ENCODE peak calls at places on chromosome 17, in six cellular contexts. X is left ventricle myocardium inferior, U is psoas muscle, D is BJ, V is body of pancreas, R is transverse colon. Q is an unnamed sample.

GRCh38 chr17:7677388-7678067 is 9.8 kb downstream of the TP53 start:
- DNase-seq in U (no peak), X (no peak), V (no peak), D (no peak), R (no peak), Q (no peak)

GRCh38 chr17:80396680-80397387 is 18.1 kb upstream of the ENDOV start:
- DNase-seq in D (no peak), R (no peak), V (no peak), U (no peak), X (no peak), Q (no peak)

GRCh38 chr17:4566785-4567184 is 6.4 kb upstream of the GGT6 start:
- DNase-seq in D (no peak), R (peak), X (no peak), U (peak), V (peak), Q (peak)

GRCh38 chr17:45752246-45752645 is 31.9 kb upstream of the CRHR1 start:
- DNase-seq in U (no peak), D (no peak), X (no peak), V (no peak), R (no peak), Q (no peak)

GRCh38 chr17:8001976-8002645 is at the start of gene GUCY2D:
- DNase-seq in V (no peak), X (no peak), R (peak), D (no peak), U (no peak), Q (no peak)

GRCh38 chr17:1090454-1091189 is 89.2 kb downstream of the ABR start:
- DNase-seq in D (no peak), X (no peak), V (no peak), R (no peak), U (no peak), Q (no peak)

GRCh38 chr17:37088913-37089312 is 140.2 kb downstream of the AATF start:
- DNase-seq in D (no peak), U (no peak), V (no peak), X (no peak), R (no peak), Q (no peak)

GRCh38 chr17:19388791-19389190 is 1.8 kb upstream of the MFAP4 start:
- DNase-seq in U (no peak), R (peak), V (no peak), D (no peak), X (no peak), Q (no peak)

GRCh38 chr17:10192963-10193362 is 5.4 kb downstream of the GAS7 start:
- DNase-seq in R (no peak), V (no peak), X (no peak), D (no peak), U (no peak), Q (no peak)

GRCh38 chr17:14784997-14785696 is 480.0 kb downstream of the PMP22 start:
- DNase-seq in R (no peak), V (no peak), U (no peak), X (no peak), D (no peak), Q (no peak)

GRCh38 chr17:81336930-81337325 is 41.8 kb upstream of the SLC38A10 start:
- DNase-seq in D (no peak), V (no peak), R (peak), X (no peak), U (peak), Q (no peak)

GRCh38 chr17:36941265-36942021 is 4.2 kb downstream of the LHX1 start:
- DNase-seq in R (no peak), V (no peak), D (no peak), U (no peak), X (no peak), Q (no peak)

DNA sequence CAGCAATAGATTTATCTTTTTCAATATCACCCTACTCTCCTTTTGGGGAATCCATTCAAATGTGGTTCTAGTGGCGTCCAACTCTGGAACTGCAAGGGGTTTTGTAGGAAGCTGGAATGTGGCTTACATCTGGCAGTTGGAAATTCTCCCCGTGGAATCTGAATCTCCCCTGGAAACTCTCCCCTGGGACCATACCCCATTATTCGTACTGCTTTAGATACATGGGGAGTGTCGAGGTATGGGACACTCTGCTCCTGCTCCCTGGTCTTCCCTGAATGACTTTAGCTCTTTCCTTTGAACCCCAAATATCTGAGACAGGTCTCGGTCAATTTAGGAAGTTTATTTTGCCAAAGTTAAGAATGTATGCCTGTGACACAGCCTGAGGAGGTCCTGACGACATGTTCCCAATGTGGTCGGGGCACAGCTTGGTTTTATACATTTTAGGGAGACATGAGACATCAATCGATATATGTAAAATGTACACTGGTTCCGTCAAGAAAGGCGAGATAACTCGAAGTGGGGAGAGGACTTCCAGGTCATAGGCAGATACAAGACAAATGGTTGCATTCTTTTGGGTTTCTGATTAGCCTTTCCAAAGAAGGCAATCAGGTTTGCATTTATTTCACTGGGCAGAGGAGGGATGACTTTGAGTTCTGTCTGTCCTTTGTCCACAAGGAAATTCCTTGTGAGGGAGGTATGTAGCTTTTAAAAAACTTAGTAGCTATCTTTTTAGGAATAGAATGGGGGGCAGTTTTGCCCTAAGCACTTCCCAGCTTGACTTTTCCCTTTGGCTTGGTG is 89.1 kb upstream of the CORO6 start:
- DNase-seq in X (no peak), U (no peak), V (no peak), R (no peak), D (no peak), Q (no peak)
- TF ChIP-seq CTCF in X (no peak), U (no peak), V (no peak), R (no peak), D (no peak), Q (no peak)

DNA sequence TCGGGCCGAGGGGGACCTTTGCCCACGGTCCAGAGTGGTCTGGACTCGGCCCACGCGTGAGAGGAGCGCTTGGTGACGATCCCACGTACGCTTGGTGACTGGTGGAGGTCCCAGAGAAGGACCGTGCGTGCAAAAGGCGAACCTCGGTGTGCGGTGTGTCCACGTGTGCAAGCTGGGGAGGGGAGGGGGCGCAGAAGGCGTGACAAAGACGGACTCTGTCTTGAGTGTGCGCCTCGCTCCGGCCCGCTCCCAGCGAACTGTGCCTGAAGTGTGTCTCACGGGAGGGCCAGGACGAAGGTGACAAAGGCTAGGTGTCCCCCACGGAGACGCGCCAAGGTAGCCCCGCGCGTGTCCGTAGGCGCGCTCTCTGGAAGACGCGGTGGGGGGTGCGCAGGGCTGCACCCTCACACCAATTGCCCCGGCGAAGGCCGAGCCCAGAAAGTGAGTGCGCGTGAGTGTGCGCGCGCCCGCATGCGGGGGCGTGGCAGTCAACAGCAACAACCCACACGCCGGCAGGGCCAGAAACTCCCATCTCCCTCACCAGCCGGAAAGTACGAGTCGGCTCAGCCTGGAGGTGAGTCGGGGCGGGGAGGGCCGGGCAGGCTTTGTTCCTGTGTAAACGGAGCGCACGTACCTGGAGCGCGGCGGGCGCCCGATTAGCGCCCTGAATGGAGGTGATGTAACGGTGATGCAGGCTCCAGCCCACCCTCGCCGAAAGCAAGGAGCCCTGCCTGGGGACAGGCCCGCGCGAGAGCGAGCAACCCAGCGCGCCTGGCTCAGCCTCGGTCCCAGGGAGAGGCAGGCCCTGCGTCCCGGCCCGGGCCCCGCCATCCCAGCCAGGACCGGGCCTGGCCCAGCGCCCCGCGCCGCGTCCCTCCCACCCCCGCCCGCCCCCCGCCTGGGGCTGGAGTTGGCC is at the start of gene GPRC5C:
- DNase-seq in V (peak), X (peak), R (peak), D (no peak), U (peak), Q (no peak)
- H3K4me3 ChIP-seq in V (peak), X (peak), R (peak), D (peak), U (peak), Q (peak)

DNA sequence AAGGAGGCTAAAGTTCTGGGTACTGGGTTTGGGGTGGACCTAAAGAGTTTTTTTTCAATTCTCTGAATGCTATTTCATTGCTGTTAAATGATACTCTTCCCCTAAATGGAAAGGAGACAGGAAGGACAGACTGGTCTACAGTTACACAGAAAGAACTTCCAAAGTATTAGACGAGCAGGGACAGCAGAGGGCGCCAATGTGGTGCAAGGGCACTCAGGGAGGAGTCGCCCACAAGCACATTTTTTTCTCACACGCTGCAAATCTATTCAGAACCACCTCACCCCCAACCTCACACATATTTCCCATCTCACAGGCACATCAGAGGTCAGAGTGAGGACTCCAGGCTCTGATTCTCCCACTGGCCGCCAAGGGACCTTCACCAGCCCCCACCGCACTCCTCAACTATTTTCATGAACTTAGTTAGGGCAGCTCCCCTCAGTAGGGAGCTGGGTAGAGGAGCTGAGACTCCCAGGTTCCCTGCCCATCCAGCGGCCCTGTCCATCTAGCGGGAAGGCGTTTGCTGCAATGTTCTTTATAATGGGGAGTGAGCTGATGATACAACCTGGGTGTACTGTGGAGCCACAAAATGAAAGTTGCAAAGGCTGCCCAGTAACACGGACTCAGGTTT is 6.8 kb upstream of the CA4 start:
- DNase-seq in V (peak), D (peak), U (peak), X (peak), R (peak), Q (peak)
- TF ChIP-seq CTCF in V (peak), D (peak), U (peak), X (peak), R (peak), Q (peak)

DNA sequence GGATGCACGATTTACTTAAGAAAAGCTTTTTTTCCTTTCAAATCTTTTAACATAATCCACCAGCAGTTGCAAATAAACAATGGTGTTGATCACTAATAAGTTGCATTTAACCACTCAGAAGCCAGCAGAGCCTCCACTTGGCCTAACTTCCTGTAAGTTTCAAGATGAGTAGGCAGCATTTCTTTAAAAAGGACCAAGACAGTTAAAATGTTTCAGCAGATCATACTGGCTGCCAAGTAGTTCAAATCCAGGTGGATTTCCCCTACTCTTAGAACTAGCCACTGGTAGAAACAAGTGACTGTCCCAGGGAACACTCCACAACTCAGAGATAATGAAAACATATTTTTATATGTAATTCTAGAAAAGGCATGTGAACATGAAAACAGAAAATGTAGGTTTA is 17.0 kb upstream of the RFFL start:
- DNase-seq in X (no peak), U (no peak), V (no peak), D (no peak), R (no peak), Q (no peak)
- H3K4me3 ChIP-seq in X (no peak), U (no peak), V (no peak), D (no peak), R (no peak), Q (no peak)